ENCODE peak calls at places on chromosomes 16 and 17, in ten cellular contexts. Z is esophagus squamous epithelium, B is right lobe of liver, U is adrenal gland, M is body of pancreas, T is tibial nerve, R is ovary, E is transverse colon, I is K562, F is IMR-90. H is an unnamed sample.

GRCh38 chr17:28466521-28467048 is 6.9 kb upstream of the SLC13A2 start:
- DNase-seq in Z (no peak), B (no peak), U (peak), M (no peak), T (no peak), R (no peak), E (no peak), I (no peak), F (no peak), H (no peak)

GRCh38 chr16:72566174-72566573 is 394.2 kb upstream of the PMFBP1 start:
- DNase-seq in Z (no peak), B (no peak), U (no peak), M (no peak), T (no peak), R (no peak), E (no peak), I (no peak), F (no peak), H (no peak)

GRCh38 chr16:88922114-88922825 is 54.7 kb downstream of the CBFA2T3 start:
- DNase-seq in Z (no peak), B (no peak), U (peak), M (peak), T (peak), R (peak), E (peak), I (no peak), F (peak), H (no peak)

GRCh38 chr17:69410671-69411070 is 3.8 kb upstream of the MAP2K6 start:
- DNase-seq in Z (no peak), B (no peak), U (no peak), M (no peak), T (no peak), R (no peak), E (no peak), I (no peak), F (no peak), H (no peak)

GRCh38 chr17:40490289-40490853 is 11.1 kb downstream of the TNS4 start:
- DNase-seq in Z (no peak), B (no peak), U (no peak), M (peak), T (peak), R (peak), E (peak), I (no peak), F (peak), H (peak)

GRCh38 chr16:18999045-18999393 is 15.3 kb downstream of the TMC7 start:
- DNase-seq in Z (no peak), B (no peak), U (no peak), M (no peak), T (no peak), R (no peak), E (no peak), I (no peak), F (no peak), H (no peak)

GRCh38 chr16:10995555-10995954 is 51.2 kb downstream of the CLEC16A start:
- DNase-seq in Z (no peak), B (no peak), U (no peak), M (no peak), T (no peak), R (no peak), E (no peak), I (no peak), F (no peak), H (peak)

GRCh38 chr16:27740496-27741201 is 190.7 kb downstream of the KATNIP start:
- DNase-seq in Z (no peak), B (no peak), U (no peak), M (no peak), T (no peak), R (no peak), E (no peak), I (no peak), F (no peak), H (no peak)

GRCh38 chr17:39982069-39982371 is 1.4 kb downstream of the PSMD3 start:
- DNase-seq in Z (no peak), B (no peak), U (no peak), M (no peak), T (no peak), R (no peak), E (no peak), I (no peak), F (no peak), H (no peak)

GRCh38 chr17:73760186-73760758 is 116.0 kb upstream of the SDK2 start:
- DNase-seq in Z (no peak), B (no peak), U (no peak), M (no peak), T (no peak), R (no peak), E (no peak), I (peak), F (no peak), H (peak)

GRCh38 chr17:7929158-7930029 is at the start of gene KCNAB3:
- DNase-seq in Z (no peak), B (no peak), U (no peak), M (peak), T (no peak), R (peak), E (peak), I (no peak), F (peak), H (no peak)

GRCh38 chr16:70441406-70441990 is 2.6 kb upstream of the ST3GAL2 start:
- DNase-seq in Z (no peak), B (no peak), U (no peak), M (no peak), T (no peak), R (no peak), E (no peak), I (peak), F (no peak), H (no peak)

GRCh38 chr16:68300736-68301459 is 9.8 kb downstream of the SLC7A6OS start:
- DNase-seq in Z (no peak), B (no peak), U (no peak), M (no peak), T (no peak), R (no peak), E (no peak), I (no peak), F (no peak), H (no peak)
- TF ChIP-seq POLR2A in Z (no peak), B (no peak), U (no peak), M (no peak), T (no peak), R (no peak), E (no peak), I (peak), F (no peak), H (no peak)

DNA sequence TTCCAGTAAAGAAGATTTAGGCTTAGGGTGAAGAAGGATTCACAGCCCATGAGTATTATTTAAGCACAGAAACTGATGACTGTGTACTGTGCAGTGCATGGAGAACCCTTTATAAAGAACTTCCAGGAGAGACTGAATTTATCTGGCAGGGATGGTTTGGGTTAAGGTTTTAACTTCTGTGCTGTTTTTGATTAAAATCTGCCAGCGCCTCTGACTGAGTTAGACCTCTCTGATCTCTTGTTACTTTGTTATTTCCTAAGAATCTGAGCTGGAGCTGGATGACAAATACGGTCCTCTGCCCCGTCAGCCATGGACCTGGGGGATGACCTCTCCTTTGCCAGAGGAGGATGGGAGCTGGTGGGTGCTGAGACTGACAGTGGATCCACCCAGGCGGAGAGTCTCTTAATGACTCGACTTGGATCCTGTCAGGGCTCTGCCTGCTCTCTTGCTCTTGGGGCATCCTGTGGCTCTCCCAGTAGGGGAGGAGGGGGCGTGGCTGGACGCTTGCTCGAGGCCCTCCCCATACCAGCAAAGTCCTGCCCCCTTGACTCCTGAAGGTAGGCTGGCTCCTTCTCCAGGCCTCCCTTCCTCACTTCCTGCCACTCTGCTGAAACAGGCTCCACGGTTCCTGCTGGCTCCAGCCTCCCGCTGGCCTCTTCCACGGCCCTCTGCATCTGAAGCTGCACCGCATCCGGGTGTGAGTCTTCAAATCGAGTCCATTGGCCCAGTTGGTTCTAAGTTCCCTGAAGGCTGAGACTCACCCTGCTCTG is 24.8 kb upstream of the MAP3K14 start:
- DNase-seq in Z (no peak), B (peak), U (peak), M (peak), T (peak), R (no peak), E (peak), I (peak), F (peak), H (peak)
- TF ChIP-seq POLR2A in Z (no peak), B (no peak), U (no peak), M (no peak), T (no peak), R (no peak), E (no peak), I (no peak), F (no peak), H (no peak)

GRCh38 chr17:43483674-43484551 is at the start of gene DHX8:
- DNase-seq in Z (peak), B (peak), U (peak), M (peak), T (peak), R (peak), E (peak), I (peak), F (peak), H (peak)
- TF ChIP-seq POLR2A in Z (peak), B (peak), U (peak), M (peak), T (peak), R (peak), E (peak), I (peak), F (peak), H (peak)

DNA sequence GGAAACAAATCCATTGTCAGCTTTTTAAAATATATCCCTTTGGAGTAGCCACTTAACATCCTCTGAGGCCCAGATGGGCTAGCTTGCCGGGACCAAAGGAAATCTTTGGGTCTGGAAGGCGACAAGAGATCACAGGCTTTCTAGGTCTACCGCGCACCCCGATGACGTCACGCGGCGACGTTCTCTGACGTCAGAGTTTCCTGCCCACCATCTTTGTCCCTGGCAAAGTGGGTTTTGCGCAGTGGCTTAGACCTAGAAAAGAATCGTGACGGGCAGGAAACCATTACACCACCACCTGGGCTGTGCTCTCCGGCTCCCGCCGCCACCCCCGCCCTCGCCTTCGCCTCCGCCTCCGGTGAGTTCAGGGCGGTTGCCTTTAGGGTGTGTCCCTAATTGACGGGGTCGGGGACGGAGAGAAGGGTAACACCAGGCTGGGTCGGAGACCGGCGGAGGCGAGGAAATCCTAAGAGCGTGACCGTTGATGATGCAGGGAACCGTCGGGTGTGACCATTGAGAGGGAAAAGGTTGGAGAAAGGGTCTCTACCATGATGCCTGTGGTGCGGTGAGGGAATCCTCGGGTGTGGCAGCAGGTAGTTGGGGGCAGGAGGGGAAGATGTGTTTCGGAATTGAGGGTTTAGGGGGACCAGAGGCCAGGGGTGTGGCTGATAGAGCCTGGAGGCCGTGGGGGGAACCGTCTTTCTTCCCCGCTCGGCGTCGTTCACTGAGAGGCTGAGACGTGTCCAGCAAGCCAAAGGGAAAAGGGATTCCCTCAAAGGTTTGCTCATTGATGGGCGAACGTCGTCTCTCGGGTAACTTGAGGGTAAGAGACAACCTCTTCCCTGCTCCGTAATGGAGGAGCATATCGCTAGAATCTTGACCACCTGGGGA is at the start of gene AP2B1:
- DNase-seq in Z (peak), B (peak), U (peak), M (peak), T (peak), R (peak), E (peak), I (peak), F (peak), H (peak)
- TF ChIP-seq POLR2A in Z (peak), B (peak), U (peak), M (peak), T (peak), R (peak), E (peak), I (peak), F (peak), H (peak)

GRCh38 chr17:57867126-57867525 is 17.3 kb upstream of the MRPS23 start:
- DNase-seq in Z (no peak), B (no peak), U (no peak), M (no peak), T (no peak), R (no peak), E (no peak), I (no peak), F (no peak), H (no peak)

GRCh38 chr17:57866723-57867122 is 16.9 kb upstream of the MRPS23 start:
- DNase-seq in Z (no peak), B (no peak), U (no peak), M (no peak), T (no peak), R (no peak), E (no peak), I (no peak), F (no peak), H (no peak)

GRCh38 chr17:57869599-57870282 is 19.9 kb upstream of the MRPS23 start:
- DNase-seq in Z (no peak), B (peak), U (peak), M (no peak), T (no peak), R (no peak), E (no peak), I (no peak), F (peak), H (no peak)

GRCh38 chr17:57868775-57869598 is 19.1 kb upstream of the MRPS23 start:
- DNase-seq in Z (no peak), B (no peak), U (no peak), M (no peak), T (no peak), R (no peak), E (no peak), I (no peak), F (no peak), H (peak)

GRCh38 chr17:57868007-57868774 is 18.3 kb upstream of the MRPS23 start:
- DNase-seq in Z (peak), B (no peak), U (peak), M (peak), T (peak), R (peak), E (peak), I (peak), F (peak), H (peak)
- TF ChIP-seq POLR2A in Z (no peak), B (no peak), U (no peak), M (peak), T (no peak), R (no peak), E (no peak), I (no peak), F (peak), H (no peak)

GRCh38 chr16:2270588-2271470 is 2.9 kb upstream of the RNPS1 start:
- DNase-seq in Z (no peak), B (no peak), U (no peak), M (no peak), T (no peak), R (no peak), E (no peak), I (no peak), F (no peak), H (no peak)

GRCh38 chr16:2271848-2272461 is 4.0 kb upstream of the RNPS1 start:
- DNase-seq in Z (no peak), B (no peak), U (no peak), M (no peak), T (no peak), R (no peak), E (no peak), I (no peak), F (no peak), H (no peak)

GRCh38 chr16:2273484-2273883 is 5.6 kb upstream of the RNPS1 start:
- DNase-seq in Z (no peak), B (no peak), U (no peak), M (no peak), T (no peak), R (no peak), E (no peak), I (no peak), F (no peak), H (no peak)

GRCh38 chr16:2270070-2270462 is 2.1 kb upstream of the RNPS1 start:
- DNase-seq in Z (no peak), B (no peak), U (no peak), M (no peak), T (no peak), R (no peak), E (no peak), I (no peak), F (no peak), H (no peak)

GRCh38 chr16:2267913-2268666 is at the start of gene RNPS1:
- DNase-seq in Z (peak), B (peak), U (peak), M (peak), T (peak), R (peak), E (peak), I (peak), F (peak), H (peak)
- TF ChIP-seq POLR2A in Z (peak), B (peak), U (peak), M (peak), T (peak), R (peak), E (peak), I (peak), F (peak), H (peak)

GRCh38 chr16:648786-649589 is at the start of gene WDR90:
- DNase-seq in Z (peak), B (peak), U (peak), M (peak), T (peak), R (peak), E (peak), I (no peak), F (peak), H (peak)

GRCh38 chr16:649646-650045 is 481 bp downstream of the WDR90 start:
- DNase-seq in Z (no peak), B (no peak), U (no peak), M (no peak), T (no peak), R (no peak), E (no peak), I (no peak), F (no peak), H (peak)

GRCh38 chr16:647173-647902 is 1.8 kb upstream of the WDR90 start:
- DNase-seq in Z (no peak), B (peak), U (no peak), M (no peak), T (no peak), R (no peak), E (peak), I (no peak), F (no peak), H (no peak)

GRCh38 chr16:646679-647172 is 2.4 kb upstream of the WDR90 start:
- DNase-seq in Z (no peak), B (no peak), U (no peak), M (no peak), T (no peak), R (no peak), E (no peak), I (no peak), F (no peak), H (no peak)

DNA sequence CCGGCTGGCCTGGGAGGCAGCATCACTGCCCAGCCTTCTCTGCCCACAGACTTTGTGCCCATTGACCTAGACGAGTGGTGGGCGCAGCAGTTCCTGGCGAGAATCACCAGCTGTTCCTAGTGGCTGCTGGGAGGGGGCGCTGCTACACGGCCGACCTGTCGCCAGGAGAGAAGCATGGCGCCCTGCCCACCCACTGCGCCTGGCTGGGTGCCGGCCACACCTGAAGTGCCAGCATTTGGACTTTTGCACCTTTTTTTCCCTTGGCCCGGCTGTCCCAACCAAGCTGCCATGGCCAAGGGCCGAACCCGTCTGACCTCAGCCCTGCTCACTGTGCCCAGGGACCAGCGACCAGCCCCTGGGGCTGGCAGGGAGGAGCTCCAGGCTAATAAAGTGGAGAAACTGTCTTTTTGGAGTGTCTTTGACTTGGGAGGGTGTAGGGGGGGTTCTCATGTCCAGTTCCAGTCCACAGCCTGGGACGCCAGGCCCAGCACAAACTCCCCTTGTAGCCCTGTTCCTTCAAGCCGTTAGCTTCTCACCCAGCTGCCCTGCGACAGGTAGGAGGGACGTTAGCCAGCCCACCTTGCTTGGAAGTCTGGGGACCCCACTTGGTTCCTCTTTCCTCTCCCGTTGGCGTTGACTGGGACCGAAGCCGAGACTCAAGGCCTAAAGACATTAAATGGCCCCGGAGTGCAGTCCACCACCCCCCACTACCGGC is 937 bp upstream of the WDR90 start:
- DNase-seq in Z (no peak), B (peak), U (no peak), M (peak), T (no peak), R (no peak), E (peak), I (no peak), F (no peak), H (peak)
- TF ChIP-seq POLR2A in Z (no peak), B (peak), U (no peak), M (no peak), T (no peak), R (no peak), E (peak), I (peak), F (no peak), H (no peak)

DNA sequence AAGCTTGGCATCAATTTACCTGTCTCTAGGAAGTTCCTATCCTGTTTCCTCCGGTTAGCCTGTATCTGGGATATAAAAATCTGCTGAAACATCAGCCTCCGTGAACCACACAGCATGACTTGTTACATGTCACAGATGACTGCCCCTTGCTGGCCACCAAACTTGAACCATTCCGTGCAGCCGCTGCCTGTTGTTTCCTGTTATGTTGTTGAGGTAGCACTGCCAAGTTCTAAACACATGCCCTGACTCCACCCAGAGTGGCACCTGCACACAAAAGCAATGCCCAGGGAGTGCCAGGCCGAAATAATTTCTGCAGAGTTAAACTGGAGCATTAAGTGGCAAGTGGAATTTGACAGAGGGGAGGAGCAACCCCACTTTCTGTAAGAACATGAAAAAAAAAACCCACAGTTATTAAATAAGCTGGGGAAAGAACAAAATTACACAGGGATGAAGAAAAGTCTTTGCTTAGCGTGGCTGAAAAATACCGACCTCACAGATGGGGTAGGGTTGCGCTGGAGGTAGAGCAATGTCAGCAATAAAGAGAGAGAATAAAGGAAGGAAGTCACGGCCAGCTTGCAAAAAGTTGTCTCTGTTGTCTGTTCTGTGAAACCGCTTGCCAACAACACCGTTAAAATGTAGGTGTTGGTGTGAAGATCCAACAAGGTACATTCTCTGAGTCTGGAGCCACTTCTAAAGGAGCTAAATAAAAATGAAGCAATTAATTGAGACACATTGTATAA is 174.6 kb upstream of the CDH13 start:
- DNase-seq in Z (no peak), B (no peak), U (no peak), M (no peak), T (no peak), R (no peak), E (no peak), I (no peak), F (no peak), H (no peak)
- TF ChIP-seq POLR2A in Z (no peak), B (no peak), U (no peak), M (no peak), T (no peak), R (no peak), E (no peak), I (no peak), F (no peak), H (no peak)